ENCODE peak calls at places on chromosomes 11 and 22, in five cellular contexts. P, D, K, E and Y are unnamed samples.
A peak's percentile ranks its signal among the peaks of the same experiment; 100 is the strongest.

GRCh38 chr11:36312593-36312990 is 16.5 kb downstream of the PRR5L start:
- DNase-seq in P (no peak), D (no peak), K (peak; percentile 89), E (no peak), Y (peak; percentile 52)

GRCh38 chr22:33271390-33272161 is 213.4 kb upstream of the SYN3 start:
- DNase-seq in P (no peak), D (no peak), K (no peak), E (no peak), Y (no peak)

GRCh38 chr11:1300569-1301187 is 8.8 kb downstream of the TOLLIP start:
- DNase-seq in P (no peak), D (no peak), K (no peak), E (peak; percentile 37), Y (no peak)

GRCh38 chr22:46009730-46010129 is 32.8 kb upstream of the WNT7B start:
- DNase-seq in P (no peak), D (no peak), K (no peak), E (peak; percentile 45), Y (no peak)

GRCh38 chr22:39012525-39013516 is 1.2 kb upstream of the APOBEC3C start:
- DNase-seq in P (no peak), D (no peak), K (no peak), E (no peak), Y (no peak)

GRCh38 chr11:75301131-75301530 is 50.3 kb downstream of the ARRB1 start:
- DNase-seq in P (no peak), D (no peak), K (no peak), E (peak; percentile 61), Y (no peak)

GRCh38 chr22:50016988-50017700 is 4.6 kb upstream of the IL17REL start:
- DNase-seq in P (no peak), D (no peak), K (no peak), E (peak; percentile 46), Y (no peak)

GRCh38 chr22:26239561-26239960 is 70.3 kb downstream of the SEZ6L start:
- DNase-seq in P (no peak), D (no peak), K (no peak), E (no peak), Y (no peak)

GRCh38 chr11:71086687-71087258 is 165.6 kb downstream of the SHANK2 start:
- DNase-seq in P (peak; percentile 38), D (no peak), K (peak; percentile 16), E (no peak), Y (peak; percentile 58)

GRCh38 chr11:44377914-44378321 is 68.0 kb upstream of the ALX4 start:
- DNase-seq in P (no peak), D (no peak), K (no peak), E (no peak), Y (no peak)

GRCh38 chr11:115578275-115578674 is 74.1 kb upstream of the CADM1 start:
- DNase-seq in P (no peak), D (no peak), K (peak; percentile 29), E (no peak), Y (no peak)

GRCh38 chr11:12810497-12810896 is 136.3 kb downstream of the TEAD1 start:
- DNase-seq in P (no peak), D (no peak), K (no peak), E (no peak), Y (no peak)

GRCh38 chr11:64250406-64250874 is 890 bp upstream of the PLCB3 start:
- DNase-seq in P (no peak), D (no peak), K (no peak), E (no peak), Y (no peak)

GRCh38 chr11:76512851-76513653 is 68.2 kb downstream of the EMSY start:
- DNase-seq in P (no peak), D (no peak), K (no peak), E (no peak), Y (peak; percentile 42)

GRCh38 chr11:67648140-67648795 is 2.3 kb downstream of the ACY3 start:
- DNase-seq in P (no peak), D (no peak), K (no peak), E (no peak), Y (peak; percentile 69)

GRCh38 chr11:72578051-72578450 is 96.2 kb downstream of the PDE2A start:
- DNase-seq in P (no peak), D (no peak), K (no peak), E (no peak), Y (no peak)

GRCh38 chr11:74460481-74461154 is 6.7 kb downstream of the KCNE3 start:
- DNase-seq in P (no peak), D (no peak), K (peak; percentile 29), E (no peak), Y (no peak)

GRCh38 chr11:32881286-32881685 is 11.3 kb upstream of the QSER1 start:
- DNase-seq in P (no peak), D (no peak), K (no peak), E (no peak), Y (no peak)